ENCODE peak calls at places on chromosomes 12 and 14, in eight cellular contexts. One of them, this sample, is unnamed.
A peak's percentile ranks its signal among the peaks of the same experiment; 100 is the strongest.

GRCh38 chr12:90024261-90024660 is 315.6 kb upstream of the ATP2B1 start:
- DNase-seq in GM12864: no peak
- DNase-seq in occipital lobe: no peak
- DNase-seq in T-helper 9 cell: no peak
- DNase-seq in WERI-Rb-1: no peak
- DNase-seq in esophagus squamous epithelium: no peak
- DNase-seq in activated naive CD4-positive, alpha-beta T cell treated with anti-CD3 and anti-CD28 coated beads, Interleukin-2, amount 10 ng/mL, durations not matched to agents 7 days and 5 days: no peak
- DNase-seq in NCI-H1092 treated with DMSO at 0.1 percent for 48 hours: no peak
- DNase-seq in this sample: no peak

GRCh38 chr14:102075155-102075554 is 11.7 kb downstream of the HSP90AA1 start:
- DNase-seq in GM12864: no peak
- DNase-seq in occipital lobe: no peak
- DNase-seq in T-helper 9 cell: no peak
- DNase-seq in WERI-Rb-1: no peak
- DNase-seq in esophagus squamous epithelium: no peak
- DNase-seq in activated naive CD4-positive, alpha-beta T cell treated with anti-CD3 and anti-CD28 coated beads, Interleukin-2, amount 10 ng/mL, durations not matched to agents 7 days and 5 days: no peak
- DNase-seq in NCI-H1092 treated with DMSO at 0.1 percent for 48 hours: no peak
- DNase-seq in this sample: no peak

GRCh38 chr12:52600475-52600874 is 788 bp downstream of the KRT72 start:
- DNase-seq in GM12864: no peak
- DNase-seq in occipital lobe: no peak
- DNase-seq in T-helper 9 cell: no peak
- DNase-seq in WERI-Rb-1: no peak
- DNase-seq in esophagus squamous epithelium: no peak
- DNase-seq in activated naive CD4-positive, alpha-beta T cell treated with anti-CD3 and anti-CD28 coated beads, Interleukin-2, amount 10 ng/mL, durations not matched to agents 7 days and 5 days: no peak
- DNase-seq in NCI-H1092 treated with DMSO at 0.1 percent for 48 hours: no peak
- DNase-seq in this sample: no peak

GRCh38 chr12:101455685-101456084 is 19.5 kb upstream of the SPIC start:
- DNase-seq in GM12864: no peak
- DNase-seq in occipital lobe: no peak
- DNase-seq in T-helper 9 cell: no peak
- DNase-seq in WERI-Rb-1: no peak
- DNase-seq in esophagus squamous epithelium: no peak
- DNase-seq in activated naive CD4-positive, alpha-beta T cell treated with anti-CD3 and anti-CD28 coated beads, Interleukin-2, amount 10 ng/mL, durations not matched to agents 7 days and 5 days: peak; percentile 52
- DNase-seq in NCI-H1092 treated with DMSO at 0.1 percent for 48 hours: no peak
- DNase-seq in this sample: no peak

GRCh38 chr12:28759334-28759733 is 389.7 kb upstream of the FAR2 start:
- DNase-seq in GM12864: no peak
- DNase-seq in occipital lobe: no peak
- DNase-seq in T-helper 9 cell: no peak
- DNase-seq in WERI-Rb-1: no peak
- DNase-seq in esophagus squamous epithelium: no peak
- DNase-seq in activated naive CD4-positive, alpha-beta T cell treated with anti-CD3 and anti-CD28 coated beads, Interleukin-2, amount 10 ng/mL, durations not matched to agents 7 days and 5 days: no peak
- DNase-seq in NCI-H1092 treated with DMSO at 0.1 percent for 48 hours: no peak
- DNase-seq in this sample: no peak

GRCh38 chr14:35535794-35536112 is 1.8 kb downstream of the INSM2 start:
- DNase-seq in GM12864: no peak
- DNase-seq in occipital lobe: peak; percentile 13
- DNase-seq in T-helper 9 cell: no peak
- DNase-seq in WERI-Rb-1: peak; percentile 21
- DNase-seq in esophagus squamous epithelium: no peak
- DNase-seq in activated naive CD4-positive, alpha-beta T cell treated with anti-CD3 and anti-CD28 coated beads, Interleukin-2, amount 10 ng/mL, durations not matched to agents 7 days and 5 days: no peak
- DNase-seq in NCI-H1092 treated with DMSO at 0.1 percent for 48 hours: no peak
- DNase-seq in this sample: no peak

GRCh38 chr14:79093542-79093941 is 923.4 kb downstream of the NRXN3 start:
- DNase-seq in GM12864: no peak
- DNase-seq in occipital lobe: no peak
- DNase-seq in T-helper 9 cell: no peak
- DNase-seq in WERI-Rb-1: no peak
- DNase-seq in esophagus squamous epithelium: no peak
- DNase-seq in activated naive CD4-positive, alpha-beta T cell treated with anti-CD3 and anti-CD28 coated beads, Interleukin-2, amount 10 ng/mL, durations not matched to agents 7 days and 5 days: no peak
- DNase-seq in NCI-H1092 treated with DMSO at 0.1 percent for 48 hours: no peak
- DNase-seq in this sample: no peak

GRCh38 chr14:81450100-81450531 is 50.0 kb upstream of the STON2 start:
- DNase-seq in GM12864: no peak
- DNase-seq in occipital lobe: no peak
- DNase-seq in T-helper 9 cell: no peak
- DNase-seq in WERI-Rb-1: peak; percentile 88
- DNase-seq in esophagus squamous epithelium: no peak
- DNase-seq in activated naive CD4-positive, alpha-beta T cell treated with anti-CD3 and anti-CD28 coated beads, Interleukin-2, amount 10 ng/mL, durations not matched to agents 7 days and 5 days: no peak
- DNase-seq in NCI-H1092 treated with DMSO at 0.1 percent for 48 hours: peak; percentile 34
- DNase-seq in this sample: no peak

GRCh38 chr12:97308576-97309198 is 153.9 kb upstream of the RMST start:
- DNase-seq in GM12864: peak; percentile 31
- DNase-seq in occipital lobe: no peak
- DNase-seq in T-helper 9 cell: no peak
- DNase-seq in WERI-Rb-1: no peak
- DNase-seq in esophagus squamous epithelium: no peak
- DNase-seq in activated naive CD4-positive, alpha-beta T cell treated with anti-CD3 and anti-CD28 coated beads, Interleukin-2, amount 10 ng/mL, durations not matched to agents 7 days and 5 days: no peak
- DNase-seq in NCI-H1092 treated with DMSO at 0.1 percent for 48 hours: peak; percentile 17
- DNase-seq in this sample: peak; percentile 15

GRCh38 chr14:106277503-106277902 is 751.1 kb downstream of the TMEM121 start:
- DNase-seq in GM12864: no peak
- DNase-seq in occipital lobe: no peak
- DNase-seq in T-helper 9 cell: peak; percentile 35
- DNase-seq in WERI-Rb-1: no peak
- DNase-seq in esophagus squamous epithelium: no peak
- DNase-seq in activated naive CD4-positive, alpha-beta T cell treated with anti-CD3 and anti-CD28 coated beads, Interleukin-2, amount 10 ng/mL, durations not matched to agents 7 days and 5 days: peak; percentile 34
- DNase-seq in NCI-H1092 treated with DMSO at 0.1 percent for 48 hours: no peak
- DNase-seq in this sample: no peak

GRCh38 chr12:110234197-110235154 is 46.6 kb upstream of the ATP2A2 start:
- DNase-seq in GM12864: no peak
- DNase-seq in occipital lobe: no peak
- DNase-seq in T-helper 9 cell: no peak
- DNase-seq in WERI-Rb-1: no peak
- DNase-seq in esophagus squamous epithelium: no peak
- DNase-seq in activated naive CD4-positive, alpha-beta T cell treated with anti-CD3 and anti-CD28 coated beads, Interleukin-2, amount 10 ng/mL, durations not matched to agents 7 days and 5 days: no peak
- DNase-seq in NCI-H1092 treated with DMSO at 0.1 percent for 48 hours: no peak
- DNase-seq in this sample: no peak

GRCh38 chr12:2009623-2010022 is 5.4 kb upstream of the DCP1B start:
- DNase-seq in GM12864: no peak
- DNase-seq in occipital lobe: no peak
- DNase-seq in T-helper 9 cell: no peak
- DNase-seq in WERI-Rb-1: no peak
- DNase-seq in esophagus squamous epithelium: no peak
- DNase-seq in activated naive CD4-positive, alpha-beta T cell treated with anti-CD3 and anti-CD28 coated beads, Interleukin-2, amount 10 ng/mL, durations not matched to agents 7 days and 5 days: no peak
- DNase-seq in NCI-H1092 treated with DMSO at 0.1 percent for 48 hours: no peak
- DNase-seq in this sample: no peak

GRCh38 chr14:94945615-94946014 is 175.7 kb upstream of the GSC start:
- DNase-seq in GM12864: no peak
- DNase-seq in occipital lobe: no peak
- DNase-seq in T-helper 9 cell: no peak
- DNase-seq in WERI-Rb-1: no peak
- DNase-seq in esophagus squamous epithelium: no peak
- DNase-seq in activated naive CD4-positive, alpha-beta T cell treated with anti-CD3 and anti-CD28 coated beads, Interleukin-2, amount 10 ng/mL, durations not matched to agents 7 days and 5 days: peak; percentile 45
- DNase-seq in NCI-H1092 treated with DMSO at 0.1 percent for 48 hours: no peak
- DNase-seq in this sample: no peak

GRCh38 chr12:117506333-117506732 is 144.9 kb upstream of the NOS1 start:
- DNase-seq in GM12864: no peak
- DNase-seq in occipital lobe: no peak
- DNase-seq in T-helper 9 cell: no peak
- DNase-seq in WERI-Rb-1: no peak
- DNase-seq in esophagus squamous epithelium: no peak
- DNase-seq in activated naive CD4-positive, alpha-beta T cell treated with anti-CD3 and anti-CD28 coated beads, Interleukin-2, amount 10 ng/mL, durations not matched to agents 7 days and 5 days: no peak
- DNase-seq in NCI-H1092 treated with DMSO at 0.1 percent for 48 hours: no peak
- DNase-seq in this sample: no peak

GRCh38 chr14:58131386-58131785 is 20.6 kb downstream of the ARMH4 start:
- DNase-seq in GM12864: no peak
- DNase-seq in occipital lobe: no peak
- DNase-seq in T-helper 9 cell: no peak
- DNase-seq in WERI-Rb-1: peak; percentile 18
- DNase-seq in esophagus squamous epithelium: no peak
- DNase-seq in activated naive CD4-positive, alpha-beta T cell treated with anti-CD3 and anti-CD28 coated beads, Interleukin-2, amount 10 ng/mL, durations not matched to agents 7 days and 5 days: no peak
- DNase-seq in NCI-H1092 treated with DMSO at 0.1 percent for 48 hours: no peak
- DNase-seq in this sample: no peak

GRCh38 chr14:92607702-92608429 is 94.3 kb downstream of the RIN3 start:
- DNase-seq in GM12864: no peak
- DNase-seq in occipital lobe: no peak
- DNase-seq in T-helper 9 cell: no peak
- DNase-seq in WERI-Rb-1: no peak
- DNase-seq in esophagus squamous epithelium: no peak
- DNase-seq in activated naive CD4-positive, alpha-beta T cell treated with anti-CD3 and anti-CD28 coated beads, Interleukin-2, amount 10 ng/mL, durations not matched to agents 7 days and 5 days: no peak
- DNase-seq in NCI-H1092 treated with DMSO at 0.1 percent for 48 hours: no peak
- DNase-seq in this sample: no peak

GRCh38 chr12:1933342-1933992 is 15.0 kb upstream of the CACNA2D4 start:
- DNase-seq in GM12864: no peak
- DNase-seq in occipital lobe: no peak
- DNase-seq in T-helper 9 cell: no peak
- DNase-seq in WERI-Rb-1: peak; percentile 35
- DNase-seq in esophagus squamous epithelium: no peak
- DNase-seq in activated naive CD4-positive, alpha-beta T cell treated with anti-CD3 and anti-CD28 coated beads, Interleukin-2, amount 10 ng/mL, durations not matched to agents 7 days and 5 days: no peak
- DNase-seq in NCI-H1092 treated with DMSO at 0.1 percent for 48 hours: no peak
- DNase-seq in this sample: no peak

GRCh38 chr14:65226824-65227604 is 124.7 kb upstream of the MAX start:
- DNase-seq in GM12864: no peak
- DNase-seq in occipital lobe: no peak
- DNase-seq in T-helper 9 cell: no peak
- DNase-seq in WERI-Rb-1: no peak
- DNase-seq in esophagus squamous epithelium: no peak
- DNase-seq in activated naive CD4-positive, alpha-beta T cell treated with anti-CD3 and anti-CD28 coated beads, Interleukin-2, amount 10 ng/mL, durations not matched to agents 7 days and 5 days: no peak
- DNase-seq in NCI-H1092 treated with DMSO at 0.1 percent for 48 hours: no peak
- DNase-seq in this sample: no peak

GRCh38 chr12:6182279-6182898 is 17.8 kb upstream of the CD9 start:
- DNase-seq in GM12864: no peak
- DNase-seq in occipital lobe: peak; percentile 26
- DNase-seq in T-helper 9 cell: no peak
- DNase-seq in WERI-Rb-1: no peak
- DNase-seq in esophagus squamous epithelium: no peak
- DNase-seq in activated naive CD4-positive, alpha-beta T cell treated with anti-CD3 and anti-CD28 coated beads, Interleukin-2, amount 10 ng/mL, durations not matched to agents 7 days and 5 days: no peak
- DNase-seq in NCI-H1092 treated with DMSO at 0.1 percent for 48 hours: no peak
- DNase-seq in this sample: no peak

GRCh38 chr14:55577229-55577628 is 2.8 kb upstream of the KTN1 start:
- DNase-seq in GM12864: no peak
- DNase-seq in occipital lobe: no peak
- DNase-seq in T-helper 9 cell: no peak
- DNase-seq in WERI-Rb-1: no peak
- DNase-seq in esophagus squamous epithelium: no peak
- DNase-seq in activated naive CD4-positive, alpha-beta T cell treated with anti-CD3 and anti-CD28 coated beads, Interleukin-2, amount 10 ng/mL, durations not matched to agents 7 days and 5 days: no peak
- DNase-seq in NCI-H1092 treated with DMSO at 0.1 percent for 48 hours: no peak
- DNase-seq in this sample: no peak

GRCh38 chr12:19186722-19187661 is 57.5 kb downstream of the PLEKHA5 start:
- DNase-seq in GM12864: no peak
- DNase-seq in occipital lobe: no peak
- DNase-seq in T-helper 9 cell: no peak
- DNase-seq in WERI-Rb-1: peak; percentile 75
- DNase-seq in esophagus squamous epithelium: no peak
- DNase-seq in activated naive CD4-positive, alpha-beta T cell treated with anti-CD3 and anti-CD28 coated beads, Interleukin-2, amount 10 ng/mL, durations not matched to agents 7 days and 5 days: no peak
- DNase-seq in NCI-H1092 treated with DMSO at 0.1 percent for 48 hours: peak; percentile 66
- DNase-seq in this sample: no peak

GRCh38 chr14:93114068-93114710 is 1.5 kb downstream of the ITPK1 start:
- DNase-seq in GM12864: no peak
- DNase-seq in occipital lobe: no peak
- DNase-seq in T-helper 9 cell: no peak
- DNase-seq in WERI-Rb-1: no peak
- DNase-seq in esophagus squamous epithelium: no peak
- DNase-seq in activated naive CD4-positive, alpha-beta T cell treated with anti-CD3 and anti-CD28 coated beads, Interleukin-2, amount 10 ng/mL, durations not matched to agents 7 days and 5 days: peak; percentile 24
- DNase-seq in NCI-H1092 treated with DMSO at 0.1 percent for 48 hours: peak; percentile 12
- DNase-seq in this sample: no peak

GRCh38 chr14:91058017-91058675 is 2.3 kb downstream of the RPS6KA5 start:
- DNase-seq in GM12864: no peak
- DNase-seq in occipital lobe: no peak
- DNase-seq in T-helper 9 cell: no peak
- DNase-seq in WERI-Rb-1: no peak
- DNase-seq in esophagus squamous epithelium: no peak
- DNase-seq in activated naive CD4-positive, alpha-beta T cell treated with anti-CD3 and anti-CD28 coated beads, Interleukin-2, amount 10 ng/mL, durations not matched to agents 7 days and 5 days: no peak
- DNase-seq in NCI-H1092 treated with DMSO at 0.1 percent for 48 hours: no peak
- DNase-seq in this sample: no peak

GRCh38 chr14:52998376-52999010 is 47.6 kb upstream of the FERMT2 start:
- DNase-seq in GM12864: no peak
- DNase-seq in occipital lobe: no peak
- DNase-seq in T-helper 9 cell: no peak
- DNase-seq in WERI-Rb-1: no peak
- DNase-seq in esophagus squamous epithelium: no peak
- DNase-seq in activated naive CD4-positive, alpha-beta T cell treated with anti-CD3 and anti-CD28 coated beads, Interleukin-2, amount 10 ng/mL, durations not matched to agents 7 days and 5 days: no peak
- DNase-seq in NCI-H1092 treated with DMSO at 0.1 percent for 48 hours: no peak
- DNase-seq in this sample: no peak

GRCh38 chr12:9667403-9667802 is 2.1 kb upstream of the CLEC2D start:
- DNase-seq in GM12864: no peak
- DNase-seq in occipital lobe: no peak
- DNase-seq in T-helper 9 cell: no peak
- DNase-seq in WERI-Rb-1: no peak
- DNase-seq in esophagus squamous epithelium: no peak
- DNase-seq in activated naive CD4-positive, alpha-beta T cell treated with anti-CD3 and anti-CD28 coated beads, Interleukin-2, amount 10 ng/mL, durations not matched to agents 7 days and 5 days: no peak
- DNase-seq in NCI-H1092 treated with DMSO at 0.1 percent for 48 hours: no peak
- DNase-seq in this sample: peak; percentile 72

GRCh38 chr14:68278568-68279436 is 459.2 kb downstream of the RAD51B start:
- DNase-seq in GM12864: no peak
- DNase-seq in occipital lobe: peak; percentile 4
- DNase-seq in T-helper 9 cell: no peak
- DNase-seq in WERI-Rb-1: no peak
- DNase-seq in esophagus squamous epithelium: no peak
- DNase-seq in activated naive CD4-positive, alpha-beta T cell treated with anti-CD3 and anti-CD28 coated beads, Interleukin-2, amount 10 ng/mL, durations not matched to agents 7 days and 5 days: no peak
- DNase-seq in NCI-H1092 treated with DMSO at 0.1 percent for 48 hours: no peak
- DNase-seq in this sample: no peak

GRCh38 chr14:91419044-91419397 is 1.4 kb upstream of the CCDC88C start:
- DNase-seq in GM12864: no peak
- DNase-seq in occipital lobe: no peak
- DNase-seq in T-helper 9 cell: no peak
- DNase-seq in WERI-Rb-1: no peak
- DNase-seq in esophagus squamous epithelium: no peak
- DNase-seq in activated naive CD4-positive, alpha-beta T cell treated with anti-CD3 and anti-CD28 coated beads, Interleukin-2, amount 10 ng/mL, durations not matched to agents 7 days and 5 days: peak; percentile 74
- DNase-seq in NCI-H1092 treated with DMSO at 0.1 percent for 48 hours: no peak
- DNase-seq in this sample: no peak

GRCh38 chr12:62466018-62466595 is 519 bp upstream of the MON2 start:
- DNase-seq in GM12864: no peak
- DNase-seq in occipital lobe: peak; percentile 4
- DNase-seq in T-helper 9 cell: peak; percentile 4
- DNase-seq in WERI-Rb-1: peak; percentile 14
- DNase-seq in esophagus squamous epithelium: no peak
- DNase-seq in activated naive CD4-positive, alpha-beta T cell treated with anti-CD3 and anti-CD28 coated beads, Interleukin-2, amount 10 ng/mL, durations not matched to agents 7 days and 5 days: peak; percentile 39
- DNase-seq in NCI-H1092 treated with DMSO at 0.1 percent for 48 hours: peak; percentile 21
- DNase-seq in this sample: no peak

GRCh38 chr14:101125719-101126375 is 222.3 kb upstream of the RTL1 start:
- DNase-seq in GM12864: no peak
- DNase-seq in occipital lobe: no peak
- DNase-seq in T-helper 9 cell: no peak
- DNase-seq in WERI-Rb-1: no peak
- DNase-seq in esophagus squamous epithelium: no peak
- DNase-seq in activated naive CD4-positive, alpha-beta T cell treated with anti-CD3 and anti-CD28 coated beads, Interleukin-2, amount 10 ng/mL, durations not matched to agents 7 days and 5 days: no peak
- DNase-seq in NCI-H1092 treated with DMSO at 0.1 percent for 48 hours: no peak
- DNase-seq in this sample: no peak

GRCh38 chr12:77190022-77190421 is 124.7 kb upstream of the E2F7 start:
- DNase-seq in GM12864: no peak
- DNase-seq in occipital lobe: no peak
- DNase-seq in T-helper 9 cell: no peak
- DNase-seq in WERI-Rb-1: no peak
- DNase-seq in esophagus squamous epithelium: no peak
- DNase-seq in activated naive CD4-positive, alpha-beta T cell treated with anti-CD3 and anti-CD28 coated beads, Interleukin-2, amount 10 ng/mL, durations not matched to agents 7 days and 5 days: no peak
- DNase-seq in NCI-H1092 treated with DMSO at 0.1 percent for 48 hours: no peak
- DNase-seq in this sample: no peak

GRCh38 chr12:76552343-76552938 is 7.1 kb downstream of the OSBPL8 start:
- DNase-seq in GM12864: no peak
- DNase-seq in occipital lobe: no peak
- DNase-seq in T-helper 9 cell: no peak
- DNase-seq in WERI-Rb-1: no peak
- DNase-seq in esophagus squamous epithelium: no peak
- DNase-seq in activated naive CD4-positive, alpha-beta T cell treated with anti-CD3 and anti-CD28 coated beads, Interleukin-2, amount 10 ng/mL, durations not matched to agents 7 days and 5 days: no peak
- DNase-seq in NCI-H1092 treated with DMSO at 0.1 percent for 48 hours: no peak
- DNase-seq in this sample: no peak

GRCh38 chr14:74514471-74514932 is 20.9 kb downstream of the ISCA2 start:
- DNase-seq in GM12864: no peak
- DNase-seq in occipital lobe: no peak
- DNase-seq in T-helper 9 cell: no peak
- DNase-seq in WERI-Rb-1: no peak
- DNase-seq in esophagus squamous epithelium: no peak
- DNase-seq in activated naive CD4-positive, alpha-beta T cell treated with anti-CD3 and anti-CD28 coated beads, Interleukin-2, amount 10 ng/mL, durations not matched to agents 7 days and 5 days: peak; percentile 43
- DNase-seq in NCI-H1092 treated with DMSO at 0.1 percent for 48 hours: no peak
- DNase-seq in this sample: no peak

GRCh38 chr14:62126885-62127478 is 364.8 kb downstream of the SNAPC1 start:
- DNase-seq in GM12864: peak; percentile 35
- DNase-seq in occipital lobe: no peak
- DNase-seq in T-helper 9 cell: no peak
- DNase-seq in WERI-Rb-1: peak; percentile 21
- DNase-seq in esophagus squamous epithelium: no peak
- DNase-seq in activated naive CD4-positive, alpha-beta T cell treated with anti-CD3 and anti-CD28 coated beads, Interleukin-2, amount 10 ng/mL, durations not matched to agents 7 days and 5 days: no peak
- DNase-seq in NCI-H1092 treated with DMSO at 0.1 percent for 48 hours: peak; percentile 82
- DNase-seq in this sample: no peak

GRCh38 chr12:120698677-120699076 is 11.6 kb upstream of the UNC119B start:
- DNase-seq in GM12864: no peak
- DNase-seq in occipital lobe: no peak
- DNase-seq in T-helper 9 cell: no peak
- DNase-seq in WERI-Rb-1: no peak
- DNase-seq in esophagus squamous epithelium: no peak
- DNase-seq in activated naive CD4-positive, alpha-beta T cell treated with anti-CD3 and anti-CD28 coated beads, Interleukin-2, amount 10 ng/mL, durations not matched to agents 7 days and 5 days: no peak
- DNase-seq in NCI-H1092 treated with DMSO at 0.1 percent for 48 hours: no peak
- DNase-seq in this sample: no peak